ENCODE peak calls at places on chromosomes 12 and 14, in nine cellular contexts. A is mucosa of gallbladder; N is activated T-cell treated with anti-CD3 and anti-CD28 coated beads, Interleukin-2, amount 50 U/mL, for 72 hours; C is retinal pigment epithelial cell; U is NCI-H1092 treated with DMSO at 0.1 percent for 48 hours; G is hepatic stellate cell; Q is heart right ventricle; R is activated T-helper 1 cell treated with anti-CD3 and anti-CD28 coated beads, Interleukin-12 subunit alpha, Interleukin-12 subunit beta, Interleukin-2, Interleukin-4 antibody, amounts not matched to agents 30 ng/mL and 10 ng/mL and 1 ng/mL, durations not matched to agents 14 hours and 24 hours and 36 hours; T is effector memory CD8-positive, alpha-beta T cell. X is an unnamed sample.
A peak's percentile ranks its signal among the peaks of the same experiment; 100 is the strongest.

GRCh38 chr12:108896817-108897216 is 16.9 kb downstream of the DAO start:
- DNase-seq in Q (no peak), U (no peak), A (no peak), T (no peak), N (no peak), G (no peak), C (no peak), R (no peak), X (no peak)

GRCh38 chr12:1799068-1799881 is 21.1 kb upstream of the LRTM2 start:
- DNase-seq in C (no peak), G (peak; percentile 11), Q (no peak), N (no peak), R (no peak), U (no peak), A (no peak), T (no peak), X (no peak)

GRCh38 chr14:58637040-58637390 is 747 bp upstream of the DACT1 start:
- DNase-seq in T (no peak), C (peak; percentile 46), R (peak; percentile 5), G (peak; percentile 70), U (no peak), A (peak; percentile 43), Q (peak; percentile 25), N (peak; percentile 62), X (no peak)

GRCh38 chr12:127282786-127283565 is 984.0 kb upstream of the TMEM132C start:
- DNase-seq in G (no peak), R (no peak), C (no peak), U (no peak), T (no peak), N (no peak), Q (no peak), A (no peak), X (no peak)

GRCh38 chr14:105087963-105088811 is 23.0 kb upstream of the GPR132 start:
- DNase-seq in U (no peak), Q (peak; percentile 73), T (no peak), R (peak; percentile 0), A (no peak), N (no peak), G (peak; percentile 66), C (no peak), X (no peak)

GRCh38 chr12:30000401-30000800 is 216.7 kb upstream of the TMTC1 start:
- DNase-seq in G (no peak), A (no peak), U (no peak), N (no peak), R (no peak), Q (no peak), C (peak; percentile 92), T (no peak), X (no peak)

GRCh38 chr12:14613718-14614117 is 46.0 kb upstream of the PLBD1 start:
- DNase-seq in R (no peak), U (no peak), G (no peak), T (no peak), N (no peak), C (no peak), Q (no peak), A (no peak), X (no peak)

GRCh38 chr14:75399819-75400678 is 27.8 kb upstream of the JDP2 start:
- DNase-seq in G (no peak), U (peak; percentile 98), Q (peak; percentile 86), R (no peak), T (no peak), A (peak; percentile 94), N (peak; percentile 14), C (peak; percentile 93), X (peak; percentile 93)

GRCh38 chr14:80784824-80785223 is 156.7 kb downstream of the CEP128 start:
- DNase-seq in C (no peak), R (no peak), G (no peak), U (no peak), Q (no peak), A (no peak), T (no peak), N (no peak), X (no peak)

GRCh38 chr12:131608740-131609665 is 101.9 kb upstream of the SFSWAP start:
- DNase-seq in C (no peak), N (peak; percentile 51), G (peak; percentile 75), T (peak; percentile 54), U (peak; percentile 42), R (peak; percentile 54), A (peak; percentile 68), Q (peak; percentile 75), X (peak; percentile 57)

GRCh38 chr12:108570743-108571603 is 8.6 kb downstream of the ISCU start:
- DNase-seq in C (no peak), N (no peak), U (peak; percentile 5), T (no peak), A (no peak), G (no peak), R (no peak), Q (no peak), X (no peak)

GRCh38 chr12:6863033-6863432 is 4.3 kb upstream of the TPI1 start:
- DNase-seq in C (no peak), R (no peak), A (no peak), T (no peak), G (no peak), N (no peak), Q (no peak), U (no peak), X (no peak)

GRCh38 chr12:122123761-122124145 is 45.2 kb downstream of the MLXIP start:
- DNase-seq in G (no peak), R (no peak), U (no peak), N (no peak), T (no peak), Q (no peak), C (no peak), A (no peak), X (no peak)

GRCh38 chr12:93892431-93893210 is 215.4 kb downstream of the CRADD start:
- DNase-seq in G (no peak), R (no peak), T (no peak), N (no peak), C (peak; percentile 81), U (no peak), Q (no peak), A (no peak), X (no peak)

GRCh38 chr12:21941522-21942376 is 523 bp upstream of the ABCC9 start:
- DNase-seq in C (peak; percentile 2), N (no peak), A (peak; percentile 34), U (no peak), R (no peak), T (no peak), Q (peak; percentile 77), G (peak; percentile 46), X (peak; percentile 66)

GRCh38 chr12:86710110-86710509 is 453.9 kb upstream of the MGAT4C start:
- DNase-seq in T (no peak), N (no peak), R (no peak), C (no peak), U (no peak), Q (no peak), A (no peak), G (no peak), X (no peak)

GRCh38 chr12:4044736-4045432 is 171.7 kb upstream of the PARP11 start:
- DNase-seq in T (no peak), G (no peak), U (no peak), R (no peak), N (no peak), A (no peak), C (no peak), Q (no peak), X (no peak)

GRCh38 chr14:28813810-28814209 is 47.2 kb downstream of the FOXG1 start:
- DNase-seq in R (no peak), Q (no peak), C (no peak), N (no peak), G (no peak), A (no peak), U (no peak), T (no peak), X (no peak)

GRCh38 chr14:63964063-63964462 is 111.3 kb downstream of the SYNE2 start:
- DNase-seq in Q (no peak), G (no peak), C (no peak), U (peak; percentile 81), N (no peak), T (no peak), R (no peak), A (no peak), X (no peak)

GRCh38 chr14:53950031-53950793 is 6.4 kb downstream of the BMP4 start:
- DNase-seq in G (no peak), U (no peak), T (no peak), A (no peak), C (no peak), R (no peak), N (no peak), Q (no peak), X (peak; percentile 22)

GRCh38 chr12:29673346-29673745 is 110.4 kb downstream of the TMTC1 start:
- DNase-seq in C (no peak), U (no peak), T (no peak), G (peak; percentile 8), R (no peak), Q (no peak), A (no peak), N (no peak), X (no peak)

GRCh38 chr12:108649668-108650067 is 16.0 kb upstream of the SELPLG start:
- DNase-seq in C (no peak), Q (no peak), T (no peak), R (no peak), U (no peak), A (no peak), N (no peak), G (peak; percentile 74), X (peak; percentile 34)

GRCh38 chr12:29616664-29617409 is 119.4 kb upstream of the OVCH1 start:
- DNase-seq in U (no peak), Q (no peak), N (no peak), C (peak; percentile 75), A (no peak), T (no peak), R (no peak), G (peak; percentile 23), X (peak; percentile 29)

GRCh38 chr12:6827982-6828670 is at the start of gene P3H3:
- DNase-seq in A (no peak), T (no peak), R (no peak), U (peak; percentile 59), C (no peak), N (no peak), Q (peak; percentile 52), G (peak; percentile 83), X (peak; percentile 22)

X was measured in LoVo.